ENCODE peak calls at places on chromosomes 6 and 20, in five cellular contexts. Z is Karpas-422, D is Kasumi-1, B is SJSA1, L is NCI-H1694. K is an unnamed sample.

GRCh38 chr6:4133941-4134838 is 1.2 kb downstream of the ECI2 start:
- DNase-seq in Z (peak), D (peak), B (no peak), L (no peak), K (peak)

GRCh38 chr6:143514996-143515760 is 3.7 kb upstream of the FUCA2 start:
- DNase-seq in Z (no peak), D (no peak), B (no peak), L (no peak), K (no peak)

GRCh38 chr20:50187403-50188051 is 3.1 kb upstream of the CEBPB start:
- DNase-seq in Z (no peak), D (no peak), B (no peak), L (no peak), K (no peak)

GRCh38 chr20:47113362-47114118 is 218.9 kb downstream of the EYA2 start:
- DNase-seq in Z (peak), D (no peak), B (no peak), L (no peak), K (no peak)

GRCh38 chr20:10716855-10717254 is 43.1 kb upstream of the JAG1 start:
- DNase-seq in Z (no peak), D (no peak), B (no peak), L (no peak), K (no peak)

GRCh38 chr6:7390218-7390878 is 740 bp downstream of the RIOK1 start:
- DNase-seq in Z (peak), D (no peak), B (no peak), L (no peak), K (peak)

GRCh38 chr6:91566467-91566866 is 979.6 kb upstream of the MAP3K7 start:
- DNase-seq in Z (no peak), D (no peak), B (no peak), L (no peak), K (no peak)

GRCh38 chr6:32075781-32076494 is 33.2 kb downstream of the TNXB start:
- DNase-seq in Z (no peak), D (no peak), B (no peak), L (no peak), K (no peak)

GRCh38 chr6:14681699-14682487 is 564.0 kb upstream of the JARID2 start:
- DNase-seq in Z (no peak), D (peak), B (no peak), L (no peak), K (no peak)

GRCh38 chr6:24284006-24284405 is 73.9 kb downstream of the DCDC2 start:
- DNase-seq in Z (peak), D (no peak), B (no peak), L (no peak), K (no peak)

GRCh38 chr20:38094373-38094775 is 60.8 kb downstream of the RPRD1B start:
- DNase-seq in Z (peak), D (peak), B (no peak), L (no peak), K (peak)

GRCh38 chr6:140572129-140572528 is 1197.7 kb upstream of the CITED2 start:
- DNase-seq in Z (no peak), D (peak), B (peak), L (no peak), K (no peak)

GRCh38 chr6:31687321-31687720 is 6.5 kb upstream of the LY6G5C start:
- DNase-seq in Z (no peak), D (no peak), B (no peak), L (no peak), K (no peak)

GRCh38 chr6:111978826-111979225 is 75.1 kb upstream of the CCN6 start:
- DNase-seq in Z (no peak), D (no peak), B (peak), L (no peak), K (no peak)

GRCh38 chr6:112038756-112039430 is 15.0 kb upstream of the CCN6 start:
- DNase-seq in Z (no peak), D (no peak), B (no peak), L (no peak), K (no peak)

GRCh38 chr20:10658876-10659632 is 14.7 kb downstream of the JAG1 start:
- DNase-seq in Z (no peak), D (no peak), B (no peak), L (no peak), K (no peak)

GRCh38 chr6:152268846-152269442 is 368.2 kb downstream of the SYNE1 start:
- DNase-seq in Z (no peak), D (no peak), B (no peak), L (no peak), K (no peak)

GRCh38 chr6:132190815-132191175 is 210.5 kb downstream of the MOXD1 start:
- DNase-seq in Z (no peak), D (no peak), B (no peak), L (no peak), K (no peak)

GRCh38 chr20:25257756-25258462 is 10.0 kb downstream of the PYGB start:
- DNase-seq in Z (no peak), D (no peak), B (no peak), L (no peak), K (no peak)

GRCh38 chr6:115551510-115551909 is 509.2 kb downstream of the FRK start:
- DNase-seq in Z (no peak), D (no peak), B (no peak), L (peak), K (no peak)

GRCh38 chr6:22807818-22808217 is 238.5 kb downstream of the HDGFL1 start:
- DNase-seq in Z (no peak), D (no peak), B (no peak), L (no peak), K (no peak)

GRCh38 chr6:159819932-159820640 is 20.0 kb downstream of the PNLDC1 start:
- DNase-seq in Z (no peak), D (peak), B (no peak), L (no peak), K (no peak)

GRCh38 chr6:21190701-21191588 is 402.6 kb upstream of the SOX4 start:
- DNase-seq in Z (no peak), D (no peak), B (no peak), L (no peak), K (no peak)

GRCh38 chr6:963456-963855 is 270.5 kb upstream of the EXOC2 start:
- DNase-seq in Z (no peak), D (no peak), B (no peak), L (no peak), K (no peak)

GRCh38 chr6:129817821-129818220 is 43.3 kb downstream of the TMEM244 start:
- DNase-seq in Z (no peak), D (no peak), B (no peak), L (no peak), K (no peak)

GRCh38 chr20:7650481-7650880 is 289.8 kb downstream of the HAO1 start:
- DNase-seq in Z (no peak), D (no peak), B (no peak), L (no peak), K (no peak)

GRCh38 chr6:170091000-170091638 is 199.8 kb downstream of the DLL1 start:
- DNase-seq in Z (no peak), D (no peak), B (peak), L (no peak), K (no peak)

GRCh38 chr6:125009578-125009977 is 47.3 kb downstream of the RNF217 start:
- DNase-seq in Z (no peak), D (no peak), B (no peak), L (no peak), K (no peak)

GRCh38 chr6:25311251-25311910 is 32.2 kb downstream of the CARMIL1 start:
- DNase-seq in Z (no peak), D (no peak), B (no peak), L (no peak), K (no peak)

GRCh38 chr6:106973841-106974336 is 640 bp downstream of the CD24 start:
- DNase-seq in Z (peak), D (no peak), B (peak), L (no peak), K (peak)

GRCh38 chr20:57693670-57694329 is 16.0 kb downstream of the PMEPA1 start:
- DNase-seq in Z (no peak), D (no peak), B (no peak), L (no peak), K (no peak)

GRCh38 chr20:8161262-8162071 is 29.4 kb downstream of the PLCB1 start:
- DNase-seq in Z (no peak), D (no peak), B (no peak), L (no peak), K (no peak)

GRCh38 chr20:4043801-4044200 is 28.4 kb upstream of the RNF24 start:
- DNase-seq in Z (no peak), D (no peak), B (peak), L (no peak), K (no peak)

GRCh38 chr6:23663652-23664051 is 462.4 kb upstream of the NRSN1 start:
- DNase-seq in Z (no peak), D (no peak), B (no peak), L (no peak), K (no peak)

GRCh38 chr6:90586675-90587638 is at the start of gene MAP3K7:
- DNase-seq in Z (peak), D (peak), B (peak), L (peak), K (peak)

GRCh38 chr6:44041461-44042260 is 85.6 kb downstream of the MRPL14 start:
- DNase-seq in Z (no peak), D (peak), B (peak), L (no peak), K (no peak)

GRCh38 chr6:107823047-107823557 is 1.0 kb downstream of the SCML4 start:
- DNase-seq in Z (no peak), D (no peak), B (no peak), L (no peak), K (peak)

GRCh38 chr20:32189691-32190607 is 17.6 kb downstream of the PLAGL2 start:
- DNase-seq in Z (no peak), D (peak), B (no peak), L (no peak), K (no peak)

K was measured in NAMALWA.